ENCODE peak calls at places on chromosomes 2 and 18, in ten cellular contexts. One of them, this sample, is unnamed.
A peak's percentile ranks its signal among the peaks of the same experiment; 100 is the strongest.

GRCh38 chr2:22998368-22998767 is 386.6 kb upstream of the KLHL29 start:
- DNase-seq in H9: no peak
- DNase-seq in lower lobe of right lung: no peak
- DNase-seq in right atrium auricular region: no peak
- DNase-seq in heart right ventricle: no peak
- DNase-seq in pancreas: no peak
- DNase-seq in HCT116: no peak
- DNase-seq in breast epithelium: no peak
- DNase-seq in heart left ventricle: no peak
- DNase-seq in A549: no peak
- DNase-seq in this sample: no peak

GRCh38 chr2:11995381-11995947 is 249.0 kb downstream of the LPIN1 start:
- DNase-seq in H9: no peak
- DNase-seq in lower lobe of right lung: no peak
- DNase-seq in right atrium auricular region: no peak
- DNase-seq in heart right ventricle: no peak
- DNase-seq in pancreas: no peak
- DNase-seq in HCT116: no peak
- DNase-seq in breast epithelium: no peak
- DNase-seq in heart left ventricle: no peak
- DNase-seq in A549: no peak
- DNase-seq in this sample: no peak

GRCh38 chr2:77054938-77055337 is 467.2 kb downstream of the LRRTM4 start:
- DNase-seq in H9: peak; percentile 55
- DNase-seq in lower lobe of right lung: no peak
- DNase-seq in right atrium auricular region: no peak
- DNase-seq in heart right ventricle: no peak
- DNase-seq in pancreas: no peak
- DNase-seq in HCT116: no peak
- DNase-seq in breast epithelium: no peak
- DNase-seq in heart left ventricle: no peak
- DNase-seq in A549: no peak
- DNase-seq in this sample: no peak

GRCh38 chr2:220506466-220506865 is 879.0 kb downstream of the SLC4A3 start:
- DNase-seq in H9: no peak
- DNase-seq in lower lobe of right lung: no peak
- DNase-seq in right atrium auricular region: no peak
- DNase-seq in heart right ventricle: no peak
- DNase-seq in pancreas: no peak
- DNase-seq in HCT116: no peak
- DNase-seq in breast epithelium: no peak
- DNase-seq in heart left ventricle: no peak
- DNase-seq in A549: no peak
- DNase-seq in this sample: no peak

GRCh38 chr2:99086385-99086784 is 55.1 kb upstream of the C2orf15 start:
- DNase-seq in H9: no peak
- DNase-seq in lower lobe of right lung: no peak
- DNase-seq in right atrium auricular region: no peak
- DNase-seq in heart right ventricle: no peak
- DNase-seq in pancreas: no peak
- DNase-seq in HCT116: no peak
- DNase-seq in breast epithelium: no peak
- DNase-seq in heart left ventricle: no peak
- DNase-seq in A549: no peak
- DNase-seq in this sample: no peak

GRCh38 chr2:50746526-50746925 is 285.4 kb downstream of the NRXN1 start:
- DNase-seq in H9: peak; percentile 44
- DNase-seq in lower lobe of right lung: no peak
- DNase-seq in right atrium auricular region: no peak
- DNase-seq in heart right ventricle: no peak
- DNase-seq in pancreas: peak; percentile 15
- DNase-seq in HCT116: peak; percentile 28
- DNase-seq in breast epithelium: no peak
- DNase-seq in heart left ventricle: no peak
- DNase-seq in A549: peak; percentile 10
- DNase-seq in this sample: no peak

GRCh38 chr2:171811229-171811628 is 82.8 kb downstream of the SLC25A12 start:
- DNase-seq in H9: no peak
- DNase-seq in lower lobe of right lung: no peak
- DNase-seq in right atrium auricular region: no peak
- DNase-seq in heart right ventricle: no peak
- DNase-seq in pancreas: no peak
- DNase-seq in HCT116: peak; percentile 8
- DNase-seq in breast epithelium: no peak
- DNase-seq in heart left ventricle: no peak
- DNase-seq in A549: peak; percentile 45
- DNase-seq in this sample: no peak

GRCh38 chr2:101958071-101958470 is 33.7 kb upstream of the IL1R2 start:
- DNase-seq in H9: no peak
- DNase-seq in lower lobe of right lung: no peak
- DNase-seq in right atrium auricular region: no peak
- DNase-seq in heart right ventricle: no peak
- DNase-seq in pancreas: no peak
- DNase-seq in HCT116: no peak
- DNase-seq in breast epithelium: no peak
- DNase-seq in heart left ventricle: no peak
- DNase-seq in A549: no peak
- DNase-seq in this sample: no peak

GRCh38 chr18:79396431-79397287 is 929 bp downstream of the NFATC1 start:
- DNase-seq in H9: no peak
- DNase-seq in lower lobe of right lung: peak; percentile 67
- DNase-seq in right atrium auricular region: no peak
- DNase-seq in heart right ventricle: peak; percentile 74
- DNase-seq in pancreas: peak; percentile 39
- DNase-seq in HCT116: no peak
- DNase-seq in breast epithelium: no peak
- DNase-seq in heart left ventricle: peak; percentile 85
- DNase-seq in A549: peak; percentile 45
- DNase-seq in this sample: no peak

DNA sequence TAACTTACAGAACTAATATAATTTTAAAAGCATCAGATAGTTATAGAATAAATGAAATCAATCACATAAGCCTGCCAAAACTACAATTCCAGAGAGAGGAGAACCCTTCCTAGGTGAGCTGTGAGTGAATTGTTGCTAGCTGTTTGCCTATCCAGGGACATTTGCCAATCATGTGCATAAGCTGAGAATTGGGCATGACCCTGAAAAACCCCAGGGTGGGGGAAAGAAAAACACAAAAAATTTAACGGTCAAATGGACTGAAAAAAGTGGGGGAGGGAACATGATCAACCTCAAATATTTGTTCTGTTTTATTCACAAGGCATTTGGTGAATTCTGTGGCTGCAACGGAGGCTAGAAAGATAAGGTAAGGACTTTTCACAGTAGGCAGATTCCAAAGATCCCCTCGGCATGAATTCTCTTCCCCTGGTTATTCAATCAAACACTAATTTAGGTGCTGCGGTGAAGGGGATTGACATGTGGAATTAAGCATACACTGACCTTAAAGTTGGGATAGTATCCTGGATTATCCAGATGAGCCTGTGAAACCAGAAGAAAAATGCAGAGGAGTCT is 203.9 kb upstream of the RGPD4 start:
- DNase-seq in H9: no peak
- DNase-seq in lower lobe of right lung: no peak
- DNase-seq in right atrium auricular region: no peak
- DNase-seq in heart right ventricle: no peak
- DNase-seq in pancreas: no peak
- DNase-seq in HCT116: no peak
- DNase-seq in breast epithelium: no peak
- DNase-seq in heart left ventricle: no peak
- DNase-seq in A549: no peak
- DNase-seq in this sample: no peak
- H3K9me3 ChIP-seq in H9: peaks cover 18% of the 10 kb centered on the region
- H3K9me3 ChIP-seq in lower lobe of right lung: peaks cover 11% of the 10 kb centered on the region
- H3K9me3 ChIP-seq in right atrium auricular region: peaks cover 12% of the 10 kb centered on the region
- H3K9me3 ChIP-seq in heart right ventricle: peaks cover 30% of the 10 kb centered on the region
- H3K9me3 ChIP-seq in pancreas: no peaks in the 10 kb centered on the region
- H3K9me3 ChIP-seq in HCT116: peaks cover 10% of the 10 kb centered on the region
- H3K9me3 ChIP-seq in breast epithelium: peaks cover 37% of the 10 kb centered on the region
- H3K9me3 ChIP-seq in heart left ventricle: no peaks in the 10 kb centered on the region
- H3K9me3 ChIP-seq in A549: peaks cover 10% of the 10 kb centered on the region
- H3K9me3 ChIP-seq in this sample: no peaks in the 10 kb centered on the region

GRCh38 chr18:70075906-70076305 is 128.2 kb upstream of the CD226 start:
- DNase-seq in H9: no peak
- DNase-seq in lower lobe of right lung: no peak
- DNase-seq in right atrium auricular region: no peak
- DNase-seq in heart right ventricle: no peak
- DNase-seq in pancreas: no peak
- DNase-seq in HCT116: no peak
- DNase-seq in breast epithelium: no peak
- DNase-seq in heart left ventricle: no peak
- DNase-seq in A549: no peak
- DNase-seq in this sample: no peak
- TF ChIP-seq CTCF in H9: no peak
- TF ChIP-seq CTCF in lower lobe of right lung: no peak
- TF ChIP-seq CTCF in right atrium auricular region: no peak
- TF ChIP-seq CTCF in heart right ventricle: no peak
- TF ChIP-seq CTCF in pancreas: no peak
- TF ChIP-seq CTCF in HCT116: no peak
- TF ChIP-seq CTCF in breast epithelium: no peak
- TF ChIP-seq CTCF in heart left ventricle: no peak
- TF ChIP-seq CTCF in A549: no peak
- TF ChIP-seq CTCF in this sample: no peak

GRCh38 chr2:74740395-74741075 is 86.5 kb downstream of the SEMA4F start:
- DNase-seq in H9: peak; percentile 42
- DNase-seq in lower lobe of right lung: peak; percentile 76
- DNase-seq in right atrium auricular region: peak; percentile 69
- DNase-seq in heart right ventricle: peak; percentile 14
- DNase-seq in pancreas: peak; percentile 14
- DNase-seq in HCT116: peak; percentile 95
- DNase-seq in breast epithelium: no peak
- DNase-seq in heart left ventricle: no peak
- DNase-seq in A549: peak; percentile 95
- DNase-seq in this sample: peak; percentile 6
- H3K27ac ChIP-seq in H9: no peak overlapping the region
- H3K27ac ChIP-seq in lower lobe of right lung: no peak overlapping the region
- H3K27ac ChIP-seq in right atrium auricular region: peak overlapping the region; percentile 35
- H3K27ac ChIP-seq in heart right ventricle: peak overlapping the region; percentile 15
- H3K27ac ChIP-seq in pancreas: no peak overlapping the region
- H3K27ac ChIP-seq in HCT116: peak overlapping the region; percentile 2
- H3K27ac ChIP-seq in breast epithelium: no peak overlapping the region
- H3K27ac ChIP-seq in heart left ventricle: no peak overlapping the region
- H3K27ac ChIP-seq in A549: peak overlapping the region; percentile 34
- H3K27ac ChIP-seq in this sample: peak overlapping the region; percentile 76

GRCh38 chr2:75260946-75261345 is 61.6 kb upstream of the TACR1 start:
- DNase-seq in H9: no peak
- DNase-seq in lower lobe of right lung: no peak
- DNase-seq in right atrium auricular region: no peak
- DNase-seq in heart right ventricle: no peak
- DNase-seq in pancreas: no peak
- DNase-seq in HCT116: no peak
- DNase-seq in breast epithelium: no peak
- DNase-seq in heart left ventricle: no peak
- DNase-seq in A549: no peak
- DNase-seq in this sample: no peak
- H3K9me3 ChIP-seq in H9: peaks cover 5% of the 10 kb centered on the region
- H3K9me3 ChIP-seq in lower lobe of right lung: peaks cover 21% of the 10 kb centered on the region
- H3K9me3 ChIP-seq in right atrium auricular region: peaks cover 51% of the 10 kb centered on the region
- H3K9me3 ChIP-seq in heart right ventricle: peaks cover 51% of the 10 kb centered on the region
- H3K9me3 ChIP-seq in pancreas: no peaks in the 10 kb centered on the region
- H3K9me3 ChIP-seq in HCT116: no peaks in the 10 kb centered on the region
- H3K9me3 ChIP-seq in breast epithelium: peaks cover 33% of the 10 kb centered on the region
- H3K9me3 ChIP-seq in heart left ventricle: no peaks in the 10 kb centered on the region
- H3K9me3 ChIP-seq in A549: peaks cover 13% of the 10 kb centered on the region
- H3K9me3 ChIP-seq in this sample: peaks cover 5% of the 10 kb centered on the region

DNA sequence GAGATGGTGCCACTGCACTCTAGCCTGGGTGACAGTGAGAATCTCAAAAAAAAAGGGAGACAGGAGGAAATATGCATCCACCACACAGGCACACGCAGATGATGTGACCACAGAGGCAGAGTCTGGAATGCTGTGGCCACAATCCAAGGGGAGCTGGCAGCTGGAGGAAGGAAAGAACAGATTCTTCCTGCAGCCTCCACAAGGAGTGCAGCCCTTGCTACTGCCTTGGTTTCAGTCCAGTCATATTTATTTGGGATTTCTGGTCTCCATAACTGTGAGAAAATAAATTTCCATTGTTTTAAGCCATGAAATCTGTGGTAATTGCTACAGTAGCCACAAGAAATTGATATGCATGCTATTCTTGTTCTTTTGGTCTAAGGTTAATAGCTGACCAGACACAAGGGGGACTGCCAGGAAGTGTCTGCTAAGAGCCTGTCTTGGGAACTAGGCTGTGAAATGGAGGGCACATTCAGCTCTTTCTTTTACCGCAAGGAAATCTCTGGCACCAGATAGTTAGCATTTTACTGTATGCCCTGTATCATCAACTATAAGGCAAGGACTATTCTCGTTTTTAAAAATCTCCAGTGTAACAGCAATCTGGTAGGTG is 133.1 kb upstream of the SEC11C start:
- DNase-seq in H9: no peak
- DNase-seq in lower lobe of right lung: no peak
- DNase-seq in right atrium auricular region: no peak
- DNase-seq in heart right ventricle: no peak
- DNase-seq in pancreas: no peak
- DNase-seq in HCT116: no peak
- DNase-seq in breast epithelium: no peak
- DNase-seq in heart left ventricle: no peak
- DNase-seq in A549: no peak
- DNase-seq in this sample: no peak
- TF ChIP-seq CTCF in H9: no peak
- TF ChIP-seq CTCF in lower lobe of right lung: no peak
- TF ChIP-seq CTCF in right atrium auricular region: no peak
- TF ChIP-seq CTCF in heart right ventricle: no peak
- TF ChIP-seq CTCF in pancreas: no peak
- TF ChIP-seq CTCF in HCT116: no peak
- TF ChIP-seq CTCF in breast epithelium: no peak
- TF ChIP-seq CTCF in heart left ventricle: no peak
- TF ChIP-seq CTCF in A549: no peak
- TF ChIP-seq CTCF in this sample: no peak

GRCh38 chr2:129113776-129114175 is 795.1 kb upstream of the HS6ST1 start:
- DNase-seq in H9: no peak
- DNase-seq in lower lobe of right lung: no peak
- DNase-seq in right atrium auricular region: no peak
- DNase-seq in heart right ventricle: no peak
- DNase-seq in pancreas: no peak
- DNase-seq in HCT116: no peak
- DNase-seq in breast epithelium: no peak
- DNase-seq in heart left ventricle: no peak
- DNase-seq in A549: no peak
- DNase-seq in this sample: no peak

GRCh38 chr2:129118296-129118695 is 799.6 kb upstream of the HS6ST1 start:
- DNase-seq in H9: no peak
- DNase-seq in lower lobe of right lung: no peak
- DNase-seq in right atrium auricular region: no peak
- DNase-seq in heart right ventricle: no peak
- DNase-seq in pancreas: no peak
- DNase-seq in HCT116: no peak
- DNase-seq in breast epithelium: no peak
- DNase-seq in heart left ventricle: no peak
- DNase-seq in A549: no peak
- DNase-seq in this sample: no peak

GRCh38 chr2:129112181-129112580 is 793.5 kb upstream of the HS6ST1 start:
- DNase-seq in H9: no peak
- DNase-seq in lower lobe of right lung: no peak
- DNase-seq in right atrium auricular region: no peak
- DNase-seq in heart right ventricle: no peak
- DNase-seq in pancreas: no peak
- DNase-seq in HCT116: no peak
- DNase-seq in breast epithelium: no peak
- DNase-seq in heart left ventricle: no peak
- DNase-seq in A549: no peak
- DNase-seq in this sample: no peak

GRCh38 chr2:129117427-129117826 is 798.8 kb upstream of the HS6ST1 start:
- DNase-seq in H9: no peak
- DNase-seq in lower lobe of right lung: no peak
- DNase-seq in right atrium auricular region: no peak
- DNase-seq in heart right ventricle: no peak
- DNase-seq in pancreas: no peak
- DNase-seq in HCT116: no peak
- DNase-seq in breast epithelium: no peak
- DNase-seq in heart left ventricle: no peak
- DNase-seq in A549: no peak
- DNase-seq in this sample: no peak
- H3K27ac ChIP-seq in H9: no peak overlapping the region
- H3K27ac ChIP-seq in lower lobe of right lung: no peak overlapping the region
- H3K27ac ChIP-seq in right atrium auricular region: no peak overlapping the region
- H3K27ac ChIP-seq in heart right ventricle: no peak overlapping the region
- H3K27ac ChIP-seq in pancreas: peak overlapping the region; percentile 16
- H3K27ac ChIP-seq in HCT116: no peak overlapping the region
- H3K27ac ChIP-seq in breast epithelium: no peak overlapping the region
- H3K27ac ChIP-seq in heart left ventricle: no peak overlapping the region
- H3K27ac ChIP-seq in A549: no peak overlapping the region
- H3K27ac ChIP-seq in this sample: no peak overlapping the region